ENCODE peak calls at places on chromosomes 7 and 10, in nine cellular contexts. X, Z, H, G, V, Q, L, Y and N are unnamed samples.

GRCh38 chr10:12811725-12812310 is 189.7 kb downstream of the CCDC3 start:
- DNase-seq in Y (no peak), L (no peak), Q (no peak), V (no peak), H (no peak), G (no peak), X (no peak), Z (no peak), N (no peak)

GRCh38 chr7:4807708-4808420 is 32.4 kb downstream of the AP5Z1 start:
- DNase-seq in L (no peak), G (no peak), V (no peak), H (no peak), Y (no peak), Z (no peak), X (no peak), Q (no peak), N (no peak)

GRCh38 chr10:12501851-12502525 is 152.6 kb downstream of the CAMK1D start:
- DNase-seq in Y (no peak), Q (peak), H (no peak), G (peak), V (no peak), Z (no peak), L (peak), X (no peak), N (no peak)

GRCh38 chr10:67433276-67433675 is 262.7 kb downstream of the CTNNA3 start:
- DNase-seq in Y (no peak), V (no peak), G (no peak), L (no peak), Q (no peak), H (no peak), Z (no peak), X (no peak), N (no peak)

GRCh38 chr7:70392282-70392681 is 739.7 kb upstream of the GALNT17 start:
- DNase-seq in Q (no peak), L (no peak), X (peak), H (no peak), Y (no peak), G (no peak), V (no peak), Z (no peak), N (peak)

GRCh38 chr7:134618756-134619530 is 27.7 kb upstream of the BPGM start:
- DNase-seq in H (no peak), Q (no peak), Y (no peak), Z (no peak), G (no peak), L (no peak), X (peak), V (no peak), N (no peak)

GRCh38 chr7:50261593-50261992 is 42.9 kb upstream of the IKZF1 start:
- DNase-seq in V (no peak), X (no peak), L (no peak), Z (no peak), G (no peak), H (no peak), Y (no peak), Q (no peak), N (no peak)

GRCh38 chr10:28914721-28915120 is 237.4 kb downstream of the BAMBI start:
- DNase-seq in L (no peak), Q (no peak), Y (no peak), Z (no peak), V (no peak), H (no peak), X (peak), G (no peak), N (no peak)

GRCh38 chr10:53406532-53406931 is 633.9 kb upstream of the MBL2 start:
- DNase-seq in V (no peak), X (no peak), H (no peak), Y (no peak), L (no peak), G (no peak), Z (no peak), Q (no peak), N (no peak)

GRCh38 chr10:87734987-87735827 is 75.5 kb downstream of the PAPSS2 start:
- DNase-seq in H (peak), X (peak), G (no peak), L (no peak), Q (peak), Y (no peak), Z (peak), V (no peak), N (no peak)

GRCh38 chr10:14508725-14509124 is 178.0 kb upstream of the FRMD4A start:
- DNase-seq in G (no peak), Y (no peak), L (no peak), H (no peak), X (peak), V (no peak), Z (no peak), Q (no peak), N (no peak)

GRCh38 chr7:41559426-41559825 is 143.5 kb downstream of the INHBA start:
- DNase-seq in H (no peak), V (no peak), X (no peak), Z (no peak), G (no peak), Q (no peak), L (no peak), Y (no peak), N (no peak)

GRCh38 chr7:19404912-19405329 is 259.7 kb upstream of the FERD3L start:
- DNase-seq in Y (peak), Z (peak), G (no peak), X (peak), V (no peak), H (peak), L (no peak), Q (no peak), N (peak)

GRCh38 chr7:51292596-51292995 is 24.0 kb downstream of the COBL start:
- DNase-seq in X (no peak), Z (no peak), V (no peak), Q (no peak), G (peak), L (no peak), H (no peak), Y (no peak), N (no peak)

GRCh38 chr7:32070406-32071360 is at the start of gene PDE1C:
- DNase-seq in Q (peak), Y (no peak), X (no peak), G (no peak), L (peak), H (no peak), V (no peak), Z (no peak), N (no peak)

DNA sequence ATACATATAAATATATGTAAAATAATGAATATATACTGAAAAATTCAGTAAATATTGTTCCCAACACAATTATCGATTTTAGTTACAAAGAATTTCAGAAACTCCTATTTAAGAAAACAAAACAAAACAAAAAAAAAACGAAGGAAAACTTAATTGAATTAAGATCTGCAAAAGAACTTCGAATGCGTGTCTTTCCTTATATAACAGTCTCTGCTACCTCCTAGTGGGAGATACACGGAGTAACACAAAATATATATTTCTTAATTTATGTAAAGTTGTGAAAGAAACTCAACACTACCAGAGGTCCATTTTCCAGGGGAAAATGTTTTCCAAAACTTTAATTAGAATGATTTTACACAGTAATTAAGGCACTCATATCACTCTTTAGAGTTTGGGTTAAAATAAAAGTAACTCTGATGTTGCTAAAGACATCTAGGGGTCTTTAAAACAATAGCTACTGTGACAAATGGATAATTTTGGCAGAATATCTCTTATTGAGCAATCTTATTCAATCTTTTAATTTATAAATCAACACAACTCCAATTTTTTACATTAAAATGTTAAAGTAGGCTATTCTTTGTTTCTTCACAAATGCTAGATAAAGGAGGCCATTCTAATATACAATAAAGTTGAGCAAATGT is 41.6 kb downstream of the NEBL start:
- DNase-seq in H (no peak), Y (no peak), L (no peak), X (peak), Q (no peak), V (no peak), Z (peak), G (no peak), N (no peak)
- TF ChIP-seq CTCF in H (peak), Y (peak), L (no peak), X (peak), Q (no peak), V (peak), Z (peak), G (no peak), N (no peak)

GRCh38 chr10:21499910-21500577 is 25.4 kb downstream of the SKIDA1 start:
- DNase-seq in Z (no peak), Y (no peak), X (no peak), H (no peak), G (no peak), V (no peak), L (peak), Q (no peak), N (no peak)
- H3K4me3 ChIP-seq in Z (no peak), Y (no peak), X (no peak), H (no peak), G (no peak), V (no peak), L (no peak), Q (no peak), N (no peak)

GRCh38 chr7:42736931-42737330 is 174.9 kb downstream of the C7orf25 start:
- DNase-seq in H (no peak), Z (no peak), V (no peak), Q (no peak), X (no peak), G (no peak), Y (no peak), L (no peak), N (no peak)
- TF ChIP-seq CTCF in H (no peak), Z (peak), V (no peak), Q (no peak), X (peak), G (no peak), Y (peak), L (no peak), N (no peak)

GRCh38 chr10:73937333-73938020 is 26.5 kb downstream of the PLAU start:
- DNase-seq in Q (no peak), L (no peak), Z (no peak), Y (no peak), V (no peak), H (no peak), X (peak), G (no peak), N (no peak)

GRCh38 chr10:73935895-73936294 is 25.0 kb downstream of the PLAU start:
- DNase-seq in V (no peak), Z (no peak), Y (no peak), X (no peak), G (no peak), H (no peak), L (no peak), Q (no peak), N (no peak)

GRCh38 chr10:73944356-73945100 is 33.6 kb downstream of the PLAU start:
- DNase-seq in Q (no peak), G (no peak), L (peak), H (no peak), X (no peak), V (no peak), Z (no peak), Y (no peak), N (no peak)

GRCh38 chr10:73941300-73941699 is 30.4 kb downstream of the PLAU start:
- DNase-seq in Q (no peak), Z (no peak), X (peak), V (no peak), H (no peak), G (no peak), L (no peak), Y (no peak), N (no peak)

DNA sequence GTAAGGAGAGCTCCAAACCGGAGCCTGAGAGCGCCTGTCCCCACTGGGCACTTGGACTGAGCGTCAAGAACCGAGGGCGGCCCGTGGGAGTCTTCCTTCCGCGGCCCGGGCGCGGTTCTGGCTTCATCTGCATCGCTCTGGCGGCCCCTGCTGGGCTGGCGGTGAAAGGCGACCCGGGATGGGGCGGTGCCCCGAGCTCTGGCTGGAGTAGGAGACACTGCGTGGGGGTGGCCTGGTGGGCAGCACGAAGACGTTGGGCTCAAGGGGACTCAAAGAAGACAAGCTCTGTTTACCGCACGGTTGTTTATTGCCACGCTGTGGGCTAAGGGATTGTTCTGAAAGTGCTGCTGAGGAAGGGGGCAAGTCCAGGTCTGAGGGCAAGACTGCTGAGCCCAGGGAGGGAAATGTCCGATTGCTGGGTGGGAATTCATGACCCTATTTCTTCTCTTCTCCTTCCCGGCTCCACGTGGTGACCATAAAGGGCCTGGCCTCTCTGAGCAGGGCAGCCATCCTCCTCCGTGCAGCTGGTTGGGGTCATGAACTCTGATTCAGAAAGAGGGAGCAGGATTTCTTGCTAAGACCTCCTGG is 29.8 kb downstream of the PLAU start:
- DNase-seq in G (no peak), Y (no peak), L (peak), H (no peak), Z (no peak), X (peak), Q (peak), V (peak), N (no peak)
- H3K4me3 ChIP-seq in G (peak), Y (no peak), L (no peak), H (peak), Z (no peak), X (peak), Q (no peak), V (peak), N (no peak)